ENCODE peak calls at places on chromosomes 6 and 20, in four cellular contexts. One of them, this sample, is unnamed.

GRCh38 chr6:45078432-45078831 is 249.7 kb upstream of the RUNX2 start:
- DNase-seq in GM23338: no peak
- DNase-seq in HT1080: no peak
- DNase-seq in left ventricle myocardium inferior: no peak
- DNase-seq in this sample: no peak

GRCh38 chr6:43623880-43624785 is 4.9 kb downstream of the GTPBP2 start:
- DNase-seq in GM23338: no peak
- DNase-seq in HT1080: no peak
- DNase-seq in left ventricle myocardium inferior: no peak
- DNase-seq in this sample: no peak

GRCh38 chr20:34983995-34984735 is 28.5 kb downstream of the MYH7B start:
- DNase-seq in GM23338: peak; percentile 85
- DNase-seq in HT1080: no peak
- DNase-seq in left ventricle myocardium inferior: peak; percentile 21
- DNase-seq in this sample: no peak

GRCh38 chr6:7505196-7505699 is 36.2 kb upstream of the DSP start:
- DNase-seq in GM23338: peak; percentile 77
- DNase-seq in HT1080: peak; percentile 99
- DNase-seq in left ventricle myocardium inferior: no peak
- DNase-seq in this sample: peak; percentile 12

GRCh38 chr6:143964667-143965066 is 43.4 kb downstream of the PLAGL1 start:
- DNase-seq in GM23338: peak; percentile 75
- DNase-seq in HT1080: no peak
- DNase-seq in left ventricle myocardium inferior: no peak
- DNase-seq in this sample: no peak

GRCh38 chr6:33698494-33698893 is 13.0 kb downstream of the UQCC2 start:
- DNase-seq in GM23338: no peak
- DNase-seq in HT1080: no peak
- DNase-seq in left ventricle myocardium inferior: no peak
- DNase-seq in this sample: no peak

GRCh38 chr20:58097943-58098342 is 130.5 kb downstream of the ANKRD60 start:
- DNase-seq in GM23338: no peak
- DNase-seq in HT1080: no peak
- DNase-seq in left ventricle myocardium inferior: no peak
- DNase-seq in this sample: no peak

GRCh38 chr20:2140561-2140960 is 38.9 kb downstream of the STK35 start:
- DNase-seq in GM23338: no peak
- DNase-seq in HT1080: no peak
- DNase-seq in left ventricle myocardium inferior: peak; percentile 73
- DNase-seq in this sample: no peak

GRCh38 chr6:235763-236360 is 56.4 kb upstream of the DUSP22 start:
- DNase-seq in GM23338: peak; percentile 59
- DNase-seq in HT1080: peak; percentile 58
- DNase-seq in left ventricle myocardium inferior: no peak
- DNase-seq in this sample: no peak

GRCh38 chr6:132087391-132087790 is 136.2 kb upstream of the CCN2 start:
- DNase-seq in GM23338: no peak
- DNase-seq in HT1080: no peak
- DNase-seq in left ventricle myocardium inferior: no peak
- DNase-seq in this sample: no peak

GRCh38 chr20:47857142-47857993 is 72.1 kb upstream of the SULF2 start:
- DNase-seq in GM23338: no peak
- DNase-seq in HT1080: no peak
- DNase-seq in left ventricle myocardium inferior: peak; percentile 46
- DNase-seq in this sample: no peak

GRCh38 chr6:79536615-79536968 is 638 bp downstream of the LCA5 start:
- DNase-seq in GM23338: no peak
- DNase-seq in HT1080: peak; percentile 8
- DNase-seq in left ventricle myocardium inferior: peak; percentile 55
- DNase-seq in this sample: peak; percentile 38

GRCh38 chr20:7798176-7798575 is 142.1 kb downstream of the HAO1 start:
- DNase-seq in GM23338: no peak
- DNase-seq in HT1080: peak; percentile 15
- DNase-seq in left ventricle myocardium inferior: no peak
- DNase-seq in this sample: no peak

GRCh38 chr6:29589423-29590048 is 4.6 kb downstream of the OR2H2 start:
- DNase-seq in GM23338: peak; percentile 78
- DNase-seq in HT1080: peak; percentile 33
- DNase-seq in left ventricle myocardium inferior: no peak
- DNase-seq in this sample: peak; percentile 45

GRCh38 chr6:169075211-169075621 is 178.4 kb downstream of the THBS2 start:
- DNase-seq in GM23338: no peak
- DNase-seq in HT1080: no peak
- DNase-seq in left ventricle myocardium inferior: peak; percentile 57
- DNase-seq in this sample: no peak

GRCh38 chr6:14516947-14517346 is 399.4 kb downstream of the CD83 start:
- DNase-seq in GM23338: no peak
- DNase-seq in HT1080: no peak
- DNase-seq in left ventricle myocardium inferior: no peak
- DNase-seq in this sample: no peak

GRCh38 chr6:110656492-110656891 is 158.8 kb downstream of the CDK19 start:
- DNase-seq in GM23338: peak; percentile 21
- DNase-seq in HT1080: no peak
- DNase-seq in left ventricle myocardium inferior: no peak
- DNase-seq in this sample: no peak

GRCh38 chr6:120826253-120826652 is 508.0 kb downstream of the TBC1D32 start:
- DNase-seq in GM23338: peak; percentile 69
- DNase-seq in HT1080: peak; percentile 26
- DNase-seq in left ventricle myocardium inferior: no peak
- DNase-seq in this sample: peak; percentile 10

GRCh38 chr6:96007663-96008062 is 8.1 kb upstream of the FUT9 start:
- DNase-seq in GM23338: no peak
- DNase-seq in HT1080: no peak
- DNase-seq in left ventricle myocardium inferior: no peak
- DNase-seq in this sample: no peak

GRCh38 chr6:150830409-150831165 is 34.9 kb upstream of the MTHFD1L start:
- DNase-seq in GM23338: no peak
- DNase-seq in HT1080: peak; percentile 47
- DNase-seq in left ventricle myocardium inferior: no peak
- DNase-seq in this sample: no peak

GRCh38 chr20:732727-733126 is 35.6 kb downstream of the SLC52A3 start:
- DNase-seq in GM23338: no peak
- DNase-seq in HT1080: no peak
- DNase-seq in left ventricle myocardium inferior: no peak
- DNase-seq in this sample: no peak

GRCh38 chr6:157898169-157898568 is 75.1 kb downstream of the SNX9 start:
- DNase-seq in GM23338: no peak
- DNase-seq in HT1080: no peak
- DNase-seq in left ventricle myocardium inferior: no peak
- DNase-seq in this sample: no peak

GRCh38 chr20:33897313-33897912 is 86.3 kb downstream of the CHMP4B start:
- DNase-seq in GM23338: no peak
- DNase-seq in HT1080: no peak
- DNase-seq in left ventricle myocardium inferior: no peak
- DNase-seq in this sample: no peak

GRCh38 chr6:25199544-25199943 is 79.6 kb upstream of the CARMIL1 start:
- DNase-seq in GM23338: peak; percentile 56
- DNase-seq in HT1080: no peak
- DNase-seq in left ventricle myocardium inferior: no peak
- DNase-seq in this sample: no peak

GRCh38 chr20:33490023-33490933 is at the start of gene CBFA2T2:
- DNase-seq in GM23338: no peak
- DNase-seq in HT1080: peak; percentile 45
- DNase-seq in left ventricle myocardium inferior: peak; percentile 68
- DNase-seq in this sample: no peak

GRCh38 chr6:73394577-73395354 is at the start of gene DDX43:
- DNase-seq in GM23338: peak; percentile 77
- DNase-seq in HT1080: no peak
- DNase-seq in left ventricle myocardium inferior: peak; percentile 55
- DNase-seq in this sample: no peak

GRCh38 chr20:23303325-23304102 is 47.1 kb upstream of the NXT1 start:
- DNase-seq in GM23338: no peak
- DNase-seq in HT1080: no peak
- DNase-seq in left ventricle myocardium inferior: no peak
- DNase-seq in this sample: no peak

GRCh38 chr20:58223358-58223941 is 5.0 kb downstream of the ANKRD60 start:
- DNase-seq in GM23338: no peak
- DNase-seq in HT1080: no peak
- DNase-seq in left ventricle myocardium inferior: no peak
- DNase-seq in this sample: no peak

GRCh38 chr6:141562181-141562800 is 570.4 kb upstream of the GJE1 start:
- DNase-seq in GM23338: peak; percentile 70
- DNase-seq in HT1080: no peak
- DNase-seq in left ventricle myocardium inferior: peak; percentile 29
- DNase-seq in this sample: no peak

GRCh38 chr6:139905404-139906052 is 531.1 kb upstream of the CITED2 start:
- DNase-seq in GM23338: no peak
- DNase-seq in HT1080: no peak
- DNase-seq in left ventricle myocardium inferior: no peak
- DNase-seq in this sample: no peak

GRCh38 chr6:52994031-52994788 is 874 bp downstream of the GSTA4 start:
- DNase-seq in GM23338: peak; percentile 58
- DNase-seq in HT1080: no peak
- DNase-seq in left ventricle myocardium inferior: peak; percentile 35
- DNase-seq in this sample: peak; percentile 61

GRCh38 chr6:44473870-44474631 is 86.5 kb downstream of the CDC5L start:
- DNase-seq in GM23338: no peak
- DNase-seq in HT1080: no peak
- DNase-seq in left ventricle myocardium inferior: no peak
- DNase-seq in this sample: no peak

GRCh38 chr6:165820407-165820806 is 157.4 kb upstream of the PDE10A start:
- DNase-seq in GM23338: peak; percentile 44
- DNase-seq in HT1080: no peak
- DNase-seq in left ventricle myocardium inferior: no peak
- DNase-seq in this sample: no peak

GRCh38 chr6:29886686-29887085 is 55.6 kb upstream of the HLA-A start:
- DNase-seq in GM23338: no peak
- DNase-seq in HT1080: no peak
- DNase-seq in left ventricle myocardium inferior: no peak
- DNase-seq in this sample: no peak

GRCh38 chr20:10970109-10970508 is 296.3 kb upstream of the JAG1 start:
- DNase-seq in GM23338: no peak
- DNase-seq in HT1080: peak; percentile 18
- DNase-seq in left ventricle myocardium inferior: no peak
- DNase-seq in this sample: no peak

GRCh38 chr20:62832951-62833391 is 16.1 kb downstream of the COL9A3 start:
- DNase-seq in GM23338: no peak
- DNase-seq in HT1080: no peak
- DNase-seq in left ventricle myocardium inferior: no peak
- DNase-seq in this sample: no peak

GRCh38 chr20:52230406-52230805 is 38.8 kb upstream of the ZFP64 start:
- DNase-seq in GM23338: no peak
- DNase-seq in HT1080: peak; percentile 3
- DNase-seq in left ventricle myocardium inferior: no peak
- DNase-seq in this sample: no peak

This sample was measured in RKO.